ENCODE peak calls at places on chromosomes 4 and X, in five cellular contexts. One of them, this sample, is unnamed. For H3K4me1, the result is how much of the 10 kb centered on the place peaks cover.

GRCh38 chr4:112817933-112818921 is 181.3 kb downstream of the LARP7 start:
- DNase-seq in HepG2: peak
- DNase-seq in K562: no peak
- DNase-seq in H1: peak
- DNase-seq in GM12878: peak
- DNase-seq in this sample: peak

GRCh38 chr4:7150083-7150635 is 42.2 kb upstream of the SORCS2 start:
- DNase-seq in HepG2: no peak
- DNase-seq in K562: no peak
- DNase-seq in H1: no peak
- DNase-seq in GM12878: no peak
- DNase-seq in this sample: no peak

GRCh38 chr4:181956502-181956901 is 286.7 kb upstream of the TENM3 start:
- DNase-seq in HepG2: no peak
- DNase-seq in K562: no peak
- DNase-seq in H1: no peak
- DNase-seq in GM12878: no peak
- DNase-seq in this sample: no peak

GRCh38 chr4:6688879-6689505 is 4.7 kb upstream of the S100P start:
- DNase-seq in HepG2: peak
- DNase-seq in K562: peak
- DNase-seq in H1: peak
- DNase-seq in GM12878: no peak
- DNase-seq in this sample: peak

GRCh38 chrX:71053217-71053621 is 14.9 kb downstream of the SNX12 start:
- DNase-seq in HepG2: no peak
- DNase-seq in K562: no peak
- DNase-seq in H1: peak
- DNase-seq in GM12878: peak
- DNase-seq in this sample: no peak

GRCh38 chr4:129804458-129804981 is 708.6 kb downstream of the C4orf33 start:
- DNase-seq in HepG2: no peak
- DNase-seq in K562: no peak
- DNase-seq in H1: no peak
- DNase-seq in GM12878: no peak
- DNase-seq in this sample: no peak

GRCh38 chrX:151151668-151152267 is 24.6 kb upstream of the GPR50 start:
- DNase-seq in HepG2: peak
- DNase-seq in K562: peak
- DNase-seq in H1: peak
- DNase-seq in GM12878: no peak
- DNase-seq in this sample: peak

GRCh38 chr4:115729739-115730266 is 616.4 kb upstream of the NDST4 start:
- DNase-seq in HepG2: no peak
- DNase-seq in K562: no peak
- DNase-seq in H1: no peak
- DNase-seq in GM12878: no peak
- DNase-seq in this sample: no peak

GRCh38 chrX:78650906-78651437 is 8.2 kb downstream of the RTL3 start:
- DNase-seq in HepG2: no peak
- DNase-seq in K562: no peak
- DNase-seq in H1: no peak
- DNase-seq in GM12878: peak
- DNase-seq in this sample: no peak

GRCh38 chr4:105951198-105951597 is 55.9 kb downstream of the NPNT start:
- DNase-seq in HepG2: no peak
- DNase-seq in K562: no peak
- DNase-seq in H1: no peak
- DNase-seq in GM12878: no peak
- DNase-seq in this sample: no peak

GRCh38 chr4:25312496-25313193 is at the start of gene ZCCHC4:
- DNase-seq in HepG2: peak
- DNase-seq in K562: peak
- DNase-seq in H1: peak
- DNase-seq in GM12878: peak
- DNase-seq in this sample: peak

GRCh38 chr4:37662306-37662705 is 23.9 kb downstream of the RELL1 start:
- DNase-seq in HepG2: no peak
- DNase-seq in K562: no peak
- DNase-seq in H1: no peak
- DNase-seq in GM12878: no peak
- DNase-seq in this sample: no peak

GRCh38 chr4:102600689-102601088 is 99.5 kb downstream of the NFKB1 start:
- DNase-seq in HepG2: no peak
- DNase-seq in K562: no peak
- DNase-seq in H1: no peak
- DNase-seq in GM12878: no peak
- DNase-seq in this sample: no peak

GRCh38 chr4:13524504-13525243 is 19.6 kb downstream of the NKX3-2 start:
- DNase-seq in HepG2: no peak
- DNase-seq in K562: peak
- DNase-seq in H1: peak
- DNase-seq in GM12878: no peak
- DNase-seq in this sample: no peak

GRCh38 chrX:131816551-131817136 is 206.5 kb upstream of the STK26 start:
- DNase-seq in HepG2: no peak
- DNase-seq in K562: no peak
- DNase-seq in H1: no peak
- DNase-seq in GM12878: peak
- DNase-seq in this sample: no peak

GRCh38 chr4:68372588-68372987 is 22.7 kb upstream of the YTHDC1 start:
- DNase-seq in HepG2: no peak
- DNase-seq in K562: no peak
- DNase-seq in H1: no peak
- DNase-seq in GM12878: no peak
- DNase-seq in this sample: no peak

GRCh38 chrX:88135735-88136134 is 611.3 kb upstream of the CPXCR1 start:
- DNase-seq in HepG2: peak
- DNase-seq in K562: no peak
- DNase-seq in H1: no peak
- DNase-seq in GM12878: no peak
- DNase-seq in this sample: no peak

GRCh38 chrX:45751156-45751555 is 550.5 kb upstream of the DIPK2B start:
- DNase-seq in HepG2: no peak
- DNase-seq in K562: no peak
- DNase-seq in H1: no peak
- DNase-seq in GM12878: no peak
- DNase-seq in this sample: no peak

GRCh38 chrX:28586291-28586690 is 955 bp upstream of the IL1RAPL1 start:
- DNase-seq in HepG2: no peak
- DNase-seq in K562: no peak
- DNase-seq in H1: no peak
- DNase-seq in GM12878: no peak
- DNase-seq in this sample: no peak

GRCh38 chr4:146998157-146998556 is 52.5 kb upstream of the TTC29 start:
- DNase-seq in HepG2: no peak
- DNase-seq in K562: no peak
- DNase-seq in H1: no peak
- DNase-seq in GM12878: no peak
- DNase-seq in this sample: no peak

GRCh38 chr4:16157609-16158503 is 68.4 kb downstream of the TAPT1 start:
- DNase-seq in HepG2: peak
- DNase-seq in K562: no peak
- DNase-seq in H1: no peak
- DNase-seq in GM12878: no peak
- DNase-seq in this sample: no peak

GRCh38 chrX:79107891-79108718 is 36.4 kb upstream of the GPR174 start:
- DNase-seq in HepG2: no peak
- DNase-seq in K562: no peak
- DNase-seq in H1: no peak
- DNase-seq in GM12878: peak
- DNase-seq in this sample: no peak

GRCh38 chr4:82223715-82224114 is 150.1 kb downstream of the HNRNPD start:
- DNase-seq in HepG2: no peak
- DNase-seq in K562: no peak
- DNase-seq in H1: no peak
- DNase-seq in GM12878: no peak
- DNase-seq in this sample: no peak

GRCh38 chr4:89134775-89135319 is 23.5 kb downstream of the TIGD2 start:
- DNase-seq in HepG2: no peak
- DNase-seq in K562: no peak
- DNase-seq in H1: no peak
- DNase-seq in GM12878: no peak
- DNase-seq in this sample: no peak

GRCh38 chrX:74537011-74537390 is 77.4 kb downstream of the RLIM start:
- DNase-seq in HepG2: no peak
- DNase-seq in K562: no peak
- DNase-seq in H1: no peak
- DNase-seq in GM12878: no peak
- DNase-seq in this sample: no peak

GRCh38 chr4:16508968-16509367 is 282.7 kb upstream of the TAPT1 start:
- DNase-seq in HepG2: no peak
- DNase-seq in K562: peak
- DNase-seq in H1: no peak
- DNase-seq in GM12878: no peak
- DNase-seq in this sample: no peak

GRCh38 chrX:69158166-69159040 is 6.8 kb downstream of the PJA1 start:
- DNase-seq in HepG2: peak
- DNase-seq in K562: peak
- DNase-seq in H1: no peak
- DNase-seq in GM12878: no peak
- DNase-seq in this sample: no peak

GRCh38 chr4:42293967-42294822 is 103.1 kb upstream of the SHISA3 start:
- DNase-seq in HepG2: no peak
- DNase-seq in K562: no peak
- DNase-seq in H1: no peak
- DNase-seq in GM12878: no peak
- DNase-seq in this sample: no peak

GRCh38 chr4:135192746-135193535 is 991.4 kb upstream of the PABPC4L start:
- DNase-seq in HepG2: no peak
- DNase-seq in K562: no peak
- DNase-seq in H1: no peak
- DNase-seq in GM12878: no peak
- DNase-seq in this sample: no peak

GRCh38 chr4:6751611-6752485 is 30.7 kb upstream of the KIAA0232 start:
- DNase-seq in HepG2: no peak
- DNase-seq in K562: no peak
- DNase-seq in H1: no peak
- DNase-seq in GM12878: no peak
- DNase-seq in this sample: no peak

GRCh38 chr4:66855956-66856355 is 689.3 kb downstream of the CENPC start:
- DNase-seq in HepG2: no peak
- DNase-seq in K562: no peak
- DNase-seq in H1: no peak
- DNase-seq in GM12878: no peak
- DNase-seq in this sample: no peak

GRCh38 chrX:66676413-66676812 is 37.5 kb upstream of the EDA2R start:
- DNase-seq in HepG2: no peak
- DNase-seq in K562: no peak
- DNase-seq in H1: no peak
- DNase-seq in GM12878: no peak
- DNase-seq in this sample: no peak

GRCh38 chr4:27251788-27252187 is 391.1 kb downstream of the STIM2 start:
- DNase-seq in HepG2: no peak
- DNase-seq in K562: no peak
- DNase-seq in H1: no peak
- DNase-seq in GM12878: no peak
- DNase-seq in this sample: no peak

GRCh38 chrX:51837926-51838325 is 55.5 kb upstream of the MAGED1 start:
- DNase-seq in HepG2: no peak
- DNase-seq in K562: no peak
- DNase-seq in H1: no peak
- DNase-seq in GM12878: no peak
- DNase-seq in this sample: no peak

GRCh38 chrX:149950681-149951080 is 12.4 kb upstream of the EOLA2 start:
- DNase-seq in HepG2: peak
- DNase-seq in K562: peak
- DNase-seq in H1: no peak
- DNase-seq in GM12878: no peak
- DNase-seq in this sample: peak
- TF ChIP-seq SP1 in HepG2: no peak
- TF ChIP-seq SP1 in K562: no peak
- TF ChIP-seq SP1 in H1: no peak
- TF ChIP-seq SP1 in GM12878: no peak
- TF ChIP-seq SP1 in this sample: no peak

DNA sequence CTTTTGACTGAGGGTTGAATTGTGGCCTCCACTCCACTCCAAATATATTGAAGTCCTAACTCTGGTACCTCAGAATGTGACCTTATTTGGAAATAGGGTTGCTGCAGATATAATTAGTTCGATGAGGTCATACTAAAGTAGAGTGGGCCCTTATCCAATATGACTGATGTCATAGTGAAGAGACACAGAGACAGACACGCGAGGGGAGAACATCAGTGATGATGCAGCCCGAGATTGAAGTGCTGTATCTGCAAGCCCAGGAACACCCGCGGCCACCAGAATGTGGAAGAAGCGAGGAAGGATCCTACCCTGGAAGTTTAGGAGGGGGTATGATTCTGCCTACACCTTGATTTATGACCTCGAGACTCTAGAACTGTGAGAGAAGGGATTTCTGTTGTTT is 279.0 kb downstream of the ANKRD50 start:
- DNase-seq in HepG2: no peak
- DNase-seq in K562: no peak
- DNase-seq in H1: no peak
- DNase-seq in GM12878: no peak
- DNase-seq in this sample: no peak
- H3K4me1 ChIP-seq in HepG2: under half
- H3K4me1 ChIP-seq in K562: under half
- H3K4me1 ChIP-seq in H1: under half
- H3K4me1 ChIP-seq in GM12878: under half
- H3K4me1 ChIP-seq in this sample: under half

DNA sequence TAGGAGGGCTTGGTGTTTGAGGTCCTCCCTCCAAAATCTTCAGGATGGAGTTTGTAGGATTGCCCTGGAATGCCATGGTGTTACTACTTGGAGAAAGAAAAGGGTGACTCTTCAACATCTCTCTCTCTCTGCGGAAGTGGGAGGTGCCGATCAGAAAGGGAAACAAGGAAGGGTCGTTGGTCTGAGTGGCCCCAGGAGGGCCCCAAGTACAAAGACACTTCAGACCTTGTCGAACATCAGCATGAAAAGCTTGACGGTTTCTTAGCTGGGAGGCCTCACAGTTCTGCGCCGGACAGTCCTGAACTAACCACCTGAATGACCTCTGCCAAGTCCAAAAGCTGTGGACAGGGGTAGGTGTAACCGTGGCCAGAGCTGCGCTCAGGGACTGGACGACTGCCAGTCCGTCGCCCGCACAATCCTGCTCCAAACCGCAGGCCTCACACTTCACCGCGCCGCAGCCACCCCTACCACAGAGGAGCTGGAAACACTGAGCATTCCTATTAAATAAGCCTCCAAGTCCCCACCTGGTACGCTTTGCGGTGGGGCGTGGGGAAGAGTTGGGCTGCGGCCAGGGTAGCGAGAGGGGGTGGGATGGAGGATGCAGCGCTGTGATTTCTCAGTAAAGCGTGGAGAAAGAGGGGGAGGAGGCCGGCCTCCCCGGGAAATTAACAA is 540 bp upstream of the GSX2 start:
- DNase-seq in HepG2: no peak
- DNase-seq in K562: no peak
- DNase-seq in H1: peak
- DNase-seq in GM12878: no peak
- DNase-seq in this sample: no peak
- TF ChIP-seq EZH2 in HepG2: no peak
- TF ChIP-seq EZH2 in K562: no peak
- TF ChIP-seq EZH2 in H1: no peak
- TF ChIP-seq EZH2 in GM12878: no peak
- TF ChIP-seq EZH2 in this sample: no peak

GRCh38 chrX:46770006-46770816 is 11.3 kb upstream of the SLC9A7 start:
- DNase-seq in HepG2: no peak
- DNase-seq in K562: no peak
- DNase-seq in H1: no peak
- DNase-seq in GM12878: no peak
- DNase-seq in this sample: no peak

GRCh38 chrX:46770817-46771163 is 11.9 kb upstream of the SLC9A7 start:
- DNase-seq in HepG2: no peak
- DNase-seq in K562: no peak
- DNase-seq in H1: no peak
- DNase-seq in GM12878: no peak
- DNase-seq in this sample: no peak
- TF ChIP-seq SP1 in HepG2: no peak
- TF ChIP-seq SP1 in K562: no peak
- TF ChIP-seq SP1 in H1: no peak
- TF ChIP-seq SP1 in GM12878: no peak
- TF ChIP-seq SP1 in this sample: no peak